ENCODE peak calls at places on chromosomes 2 and 18, in eight cellular contexts. B, R, I, E, A, M, N and C are unnamed samples.

GRCh38 chr2:181152701-181153100 is 172.3 kb downstream of the UBE2E3 start:
- DNase-seq in A (no peak), N (no peak), B (no peak), I (no peak), E (no peak), M (peak; percentile 15), R (no peak), C (no peak)

GRCh38 chr18:10235553-10235952 is 218.9 kb upstream of the APCDD1 start:
- DNase-seq in I (peak; percentile 25), M (no peak), R (no peak), E (peak; percentile 54), N (no peak), A (no peak), B (no peak), C (no peak)

GRCh38 chr2:33213648-33214047 is 262.8 kb upstream of the RASGRP3 start:
- DNase-seq in B (no peak), R (no peak), N (no peak), I (no peak), M (no peak), E (no peak), A (no peak), C (no peak)

GRCh38 chr2:208285853-208286252 is 19.8 kb downstream of the PIKFYVE start:
- DNase-seq in I (no peak), M (no peak), A (no peak), R (no peak), E (no peak), B (no peak), N (no peak), C (no peak)

GRCh38 chr18:9835112-9835755 is 50.5 kb upstream of the TXNDC2 start:
- DNase-seq in I (peak; percentile 45), B (no peak), E (no peak), M (no peak), R (no peak), A (no peak), N (no peak), C (no peak)

GRCh38 chr2:15363734-15364133 is 197.4 kb downstream of the NBAS start:
- DNase-seq in I (no peak), R (no peak), E (no peak), N (no peak), A (no peak), B (no peak), M (no peak), C (no peak)

GRCh38 chr18:32372381-32373061 is 98.2 kb downstream of the GAREM1 start:
- DNase-seq in E (no peak), I (peak; percentile 80), R (no peak), N (peak; percentile 74), B (no peak), A (no peak), M (no peak), C (no peak)

GRCh38 chr2:63865159-63865799 is 23.6 kb downstream of the UGP2 start:
- DNase-seq in N (no peak), E (no peak), M (no peak), I (no peak), A (no peak), R (no peak), B (no peak), C (no peak)

GRCh38 chr2:31430439-31431165 is 16.1 kb upstream of the XDH start:
- DNase-seq in N (no peak), R (peak; percentile 10), B (no peak), A (no peak), M (peak; percentile 32), E (no peak), I (no peak), C (no peak)

GRCh38 chr2:240374085-240374907 is 61.2 kb upstream of the GPC1 start:
- DNase-seq in B (no peak), N (peak; percentile 36), A (no peak), M (peak; percentile 92), E (peak; percentile 72), I (peak; percentile 76), R (peak; percentile 96), C (no peak)

GRCh38 chr2:194363295-194363694 is 1293.7 kb upstream of the SLC39A10 start:
- DNase-seq in M (no peak), A (no peak), R (no peak), N (no peak), E (no peak), I (no peak), B (no peak), C (no peak)

GRCh38 chr2:117760916-117761315 is 53.6 kb upstream of the DDX18 start:
- DNase-seq in B (no peak), E (no peak), A (no peak), M (no peak), I (no peak), N (no peak), R (no peak), C (no peak)

GRCh38 chr18:77061946-77062517 is 70.6 kb downstream of the MBP start:
- DNase-seq in R (no peak), M (no peak), B (no peak), N (no peak), E (no peak), I (no peak), A (no peak), C (no peak)

GRCh38 chr2:17538844-17539554 is 1.5 kb upstream of the VSNL1 start:
- DNase-seq in N (peak; percentile 80), A (peak; percentile 13), I (peak; percentile 90), B (no peak), M (peak; percentile 38), E (no peak), R (no peak), C (no peak)

GRCh38 chr2:120641366-120641771 is 94.3 kb upstream of the GLI2 start:
- DNase-seq in B (no peak), A (no peak), N (no peak), M (peak; percentile 33), R (no peak), E (no peak), I (no peak), C (no peak)

GRCh38 chr2:69013123-69013836 is at the start of gene ANTXR1:
- DNase-seq in I (peak; percentile 69), R (peak; percentile 65), N (peak; percentile 31), A (peak; percentile 21), E (peak; percentile 67), M (peak; percentile 85), B (no peak), C (peak; percentile 9)

GRCh38 chr18:58590231-58590630 is 38.7 kb downstream of the ALPK2 start:
- DNase-seq in B (no peak), R (peak; percentile 83), E (no peak), A (no peak), I (peak; percentile 47), M (peak; percentile 58), N (no peak), C (no peak)

GRCh38 chr18:79916128-79916494 is 35.3 kb downstream of the SLC66A2 start:
- DNase-seq in N (no peak), M (no peak), A (no peak), B (no peak), E (no peak), R (no peak), I (no peak), C (no peak)

GRCh38 chr18:45664824-45665763 is 49.8 kb downstream of the SLC14A2 start:
- DNase-seq in R (peak; percentile 40), I (peak; percentile 84), B (peak; percentile 37), A (peak; percentile 64), E (peak; percentile 43), M (peak; percentile 55), N (peak; percentile 63), C (peak; percentile 67)

GRCh38 chr2:241158546-241158900 is 8.3 kb downstream of the PPP1R7 start:
- DNase-seq in R (no peak), N (no peak), E (no peak), M (no peak), A (no peak), I (no peak), B (no peak), C (no peak)

GRCh38 chr2:79723830-79724229 is 211.0 kb downstream of the CTNNA2 start:
- DNase-seq in N (no peak), M (peak; percentile 74), I (peak; percentile 40), R (peak; percentile 96), B (no peak), E (peak; percentile 78), A (no peak), C (no peak)

GRCh38 chr2:212892193-212892592 is 259.2 kb downstream of the IKZF2 start:
- DNase-seq in M (peak; percentile 73), I (peak; percentile 18), N (no peak), E (no peak), R (peak; percentile 40), A (no peak), B (no peak), C (no peak)

GRCh38 chr2:136378712-136379595 is 261.0 kb upstream of the CXCR4 start:
- DNase-seq in A (peak; percentile 71), R (peak; percentile 60), E (peak; percentile 16), I (peak; percentile 67), N (peak; percentile 59), M (peak; percentile 20), B (peak; percentile 57), C (peak; percentile 78)